ENCODE peak calls at places on chromosomes 13 and 19, in four cellular contexts. U, R, F and T are unnamed samples.
A peak's percentile ranks its signal among the peaks of the same experiment; 100 is the strongest.

GRCh38 chr13:83350569-83350968 is 531.7 kb downstream of the SLITRK1 start:
- DNase-seq in F (no peak), R (no peak), U (no peak), T (no peak)

GRCh38 chr19:31272707-31273106 is 76.5 kb downstream of the TSHZ3 start:
- DNase-seq in F (no peak), U (no peak), R (no peak), T (no peak)

GRCh38 chr13:88817560-88817959 is 1146.4 kb downstream of the SLITRK5 start:
- DNase-seq in F (no peak), U (no peak), R (no peak), T (no peak)

GRCh38 chr13:43085545-43085944 is 62.2 kb downstream of the DNAJC15 start:
- DNase-seq in R (no peak), F (no peak), U (no peak), T (peak; percentile 34)

GRCh38 chr19:35592226-35592625 is 6.3 kb downstream of the PMIS2 start:
- DNase-seq in R (no peak), F (peak; percentile 57), U (no peak), T (peak; percentile 76)

GRCh38 chr19:670609-671075 is 5.5 kb upstream of the FSTL3 start:
- DNase-seq in F (no peak), U (no peak), R (no peak), T (no peak)

GRCh38 chr13:106484084-106484754 is 51.2 kb downstream of the EFNB2 start:
- DNase-seq in U (no peak), R (no peak), F (no peak), T (no peak)

GRCh38 chr19:10113592-10113963 is 2.1 kb downstream of the P2RY11 start:
- DNase-seq in F (no peak), U (no peak), R (peak; percentile 40), T (peak; percentile 56)

GRCh38 chr19:16324384-16325160 is at the start of gene KLF2:
- DNase-seq in R (peak; percentile 93), F (peak; percentile 94), U (peak; percentile 87), T (peak; percentile 95)

GRCh38 chr19:38464421-38465082 is 31.1 kb downstream of the RYR1 start:
- DNase-seq in U (no peak), R (no peak), F (no peak), T (no peak)

GRCh38 chr19:38529610-38530009 is 88.1 kb downstream of the MAP4K1 start:
- DNase-seq in F (no peak), R (no peak), U (no peak), T (no peak)

GRCh38 chr13:71661921-71662320 is 205.1 kb downstream of the DACH1 start:
- DNase-seq in R (no peak), U (no peak), F (peak; percentile 4), T (no peak)

GRCh38 chr13:92260363-92260762 is 861.9 kb downstream of the GPC5 start:
- DNase-seq in F (no peak), R (no peak), U (no peak), T (peak; percentile 2)

GRCh38 chr19:18306209-18306902 is 16.5 kb downstream of the LSM4 start:
- DNase-seq in F (no peak), U (no peak), R (no peak), T (peak; percentile 51)

GRCh38 chr19:18308948-18309325 is 13.9 kb downstream of the LSM4 start:
- DNase-seq in R (no peak), F (no peak), U (no peak), T (no peak)

GRCh38 chr19:18304496-18305312 is 18.2 kb downstream of the LSM4 start:
- DNase-seq in R (peak; percentile 78), U (peak; percentile 67), F (peak; percentile 97), T (peak; percentile 81)

GRCh38 chr19:18308051-18308947 is 14.6 kb downstream of the LSM4 start:
- DNase-seq in U (no peak), F (peak; percentile 54), R (no peak), T (no peak)

DNA sequence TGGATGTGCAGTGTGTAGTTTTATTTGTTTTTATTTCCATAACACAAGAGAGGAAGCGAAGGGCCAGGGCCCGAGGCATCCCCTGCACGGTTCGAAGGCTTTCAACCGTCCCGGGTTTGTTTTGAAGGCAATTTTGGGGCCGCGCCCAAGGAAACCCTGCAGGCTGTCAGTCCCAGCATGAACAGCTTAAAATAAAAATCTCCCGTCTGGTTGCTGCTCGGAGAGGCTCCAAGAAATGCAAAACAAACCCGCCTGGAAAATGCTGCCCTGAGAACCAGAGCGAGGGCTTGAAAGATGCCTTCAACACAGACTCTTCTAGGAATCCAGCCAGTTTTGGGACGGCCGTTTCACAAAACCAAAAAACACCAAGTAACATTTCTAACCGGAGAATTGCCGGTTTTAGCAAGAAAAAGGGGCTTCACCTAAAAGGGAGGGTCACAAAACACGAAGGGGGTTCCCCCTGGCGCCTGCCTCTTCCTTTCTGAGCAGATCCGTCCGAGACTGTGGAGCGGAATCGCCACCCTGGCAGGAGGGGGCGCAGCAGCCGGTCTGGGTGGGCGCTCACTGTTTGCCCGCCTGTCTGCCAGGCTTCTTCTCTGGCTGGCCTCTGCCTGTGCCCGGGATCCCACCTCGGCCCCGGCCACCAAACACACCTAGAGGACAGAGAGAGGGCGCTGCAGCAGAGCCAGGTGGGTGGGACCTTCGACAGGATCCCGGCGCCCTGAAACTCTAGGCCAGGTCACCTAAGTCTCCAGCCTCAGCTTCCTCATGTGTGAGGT is 15.8 kb downstream of the LSM4 start:
- DNase-seq in F (no peak), R (no peak), U (no peak), T (peak; percentile 49)
- H3K4me3 ChIP-seq in F (no peak overlapping the region), R (no peak overlapping the region), U (no peak overlapping the region), T (peak overlapping the region; percentile 19)

DNA sequence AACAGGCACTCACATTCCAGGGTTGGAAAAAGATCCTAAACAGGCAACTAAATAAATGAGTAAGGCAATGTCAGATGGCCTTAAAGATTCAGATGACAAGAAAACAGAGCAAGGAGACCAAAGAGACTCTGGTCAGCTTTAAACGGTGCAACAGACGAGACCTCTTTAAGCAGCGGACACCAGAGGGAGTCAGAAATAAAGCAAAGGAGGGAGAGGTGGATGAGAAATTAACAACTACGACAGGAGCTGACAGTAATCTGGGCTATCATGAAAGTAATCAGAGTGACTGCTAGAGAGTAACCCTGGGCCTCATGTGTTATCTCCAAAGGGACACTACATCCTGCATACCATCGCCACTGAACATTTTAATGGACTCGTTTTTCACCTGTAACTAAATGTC is 1.1 kb downstream of the ZNF550 start:
- DNase-seq in F (no peak), U (no peak), R (no peak), T (no peak)
- TF ChIP-seq CTCF in F (no peak), U (no peak), R (no peak), T (no peak)

GRCh38 chr13:25171170-25171516 is 945 bp downstream of the AMER2 start:
- DNase-seq in R (no peak), U (no peak), F (no peak), T (no peak)
- H3K4me3 ChIP-seq in R (no peak overlapping the region), U (no peak overlapping the region), F (no peak overlapping the region), T (peak overlapping the region; percentile 44)

GRCh38 chr13:75687145-75687763 is 51.1 kb downstream of the LMO7 start:
- DNase-seq in R (no peak), U (no peak), F (no peak), T (no peak)
- TF ChIP-seq CTCF in R (peak; percentile 13), U (peak; percentile 45), F (peak; percentile 28), T (peak; percentile 27)

GRCh38 chr13:99356216-99357089 is 49.3 kb upstream of the GPR183 start:
- DNase-seq in R (no peak), F (peak; percentile 61), U (no peak), T (peak; percentile 89)
- H3K4me3 ChIP-seq in R (no peak overlapping the region), F (no peak overlapping the region), U (no peak overlapping the region), T (peak overlapping the region; percentile 36)